ENCODE peak calls at places on chromosomes 4 and X, in eight cellular contexts. N, S, H, L, R, E, Q and Y are unnamed samples.

GRCh38 chrX:4277122-4277521 is 563.7 kb upstream of the PRKX start:
- DNase-seq in N (no peak), S (no peak), H (no peak), L (no peak), R (no peak), E (no peak), Q (no peak), Y (no peak)

GRCh38 chr4:55397521-55398321 is 2.0 kb downstream of the TMEM165 start:
- DNase-seq in N (no peak), S (peak), H (no peak), L (no peak), R (no peak), E (peak), Q (no peak), Y (no peak)

GRCh38 chr4:19945979-19946380 is 305.7 kb upstream of the SLIT2 start:
- DNase-seq in N (no peak), S (peak), H (no peak), L (no peak), R (no peak), E (peak), Q (no peak), Y (no peak)

GRCh38 chr4:114782842-114783595 is 184.4 kb downstream of the UGT8 start:
- DNase-seq in N (no peak), S (no peak), H (no peak), L (no peak), R (no peak), E (no peak), Q (no peak), Y (no peak)

GRCh38 chr4:109721033-109721432 is 8.8 kb downstream of the PLA2G12A start:
- DNase-seq in N (no peak), S (no peak), H (no peak), L (no peak), R (no peak), E (peak), Q (no peak), Y (no peak)

GRCh38 chr4:5027366-5027765 is 8.1 kb upstream of the CYTL1 start:
- DNase-seq in N (no peak), S (no peak), H (no peak), L (no peak), R (no peak), E (no peak), Q (no peak), Y (no peak)

GRCh38 chr4:145011636-145012035 is 86.4 kb downstream of the ANAPC10 start:
- DNase-seq in N (no peak), S (no peak), H (no peak), L (no peak), R (no peak), E (peak), Q (no peak), Y (no peak)

GRCh38 chrX:107676559-107677378 is 48.5 kb downstream of the PRPS1 start:
- DNase-seq in N (peak), S (peak), H (no peak), L (peak), R (peak), E (peak), Q (no peak), Y (no peak)

GRCh38 chr4:184343400-184344177 is 125.9 kb upstream of the ENPP6 start:
- DNase-seq in N (peak), S (no peak), H (no peak), L (peak), R (peak), E (peak), Q (peak), Y (peak)

GRCh38 chrX:54825716-54826428 is 18.3 kb downstream of the MAGED2 start:
- DNase-seq in N (no peak), S (no peak), H (no peak), L (no peak), R (no peak), E (no peak), Q (no peak), Y (no peak)

GRCh38 chr4:73523126-73523525 is 41.6 kb downstream of the AFM start:
- DNase-seq in N (no peak), S (no peak), H (no peak), L (no peak), R (no peak), E (no peak), Q (no peak), Y (no peak)

GRCh38 chr4:73520821-73521220 is 39.3 kb downstream of the AFM start:
- DNase-seq in N (no peak), S (peak), H (peak), L (no peak), R (no peak), E (peak), Q (no peak), Y (no peak)

DNA sequence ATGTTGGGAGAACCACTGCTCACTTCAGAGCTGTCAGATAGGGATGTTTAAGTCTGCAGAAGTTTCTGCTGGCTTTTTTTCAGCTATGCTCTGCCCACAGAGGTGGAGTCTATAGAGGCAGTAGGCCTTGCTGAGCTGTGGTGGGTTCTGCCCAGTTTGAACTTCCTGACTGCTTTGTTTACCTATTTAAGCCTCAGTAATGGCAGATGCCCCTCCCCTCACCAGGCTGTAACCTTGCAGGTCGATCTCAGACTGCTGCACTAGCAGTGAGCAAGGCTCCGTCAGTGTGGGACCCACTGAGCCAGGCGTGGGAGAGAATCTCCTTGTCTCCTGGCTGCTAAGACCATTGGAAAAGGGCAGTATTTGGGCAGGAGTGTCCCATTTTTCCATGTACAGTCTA is 36.8 kb downstream of the AFM start:
- DNase-seq in N (no peak), S (no peak), H (no peak), L (no peak), R (no peak), E (no peak), Q (no peak), Y (no peak)
- TF ChIP-seq CTCF in N (no peak), S (no peak), H (no peak), L (no peak), R (no peak), E (no peak), Q (no peak), Y (no peak)

GRCh38 chr4:9704551-9705332 is 76.7 kb upstream of the DRD5 start:
- DNase-seq in N (peak), S (no peak), H (no peak), L (no peak), R (no peak), E (no peak), Q (no peak), Y (no peak)
- TF ChIP-seq CTCF in N (no peak), S (no peak), H (peak), L (no peak), R (no peak), E (no peak), Q (no peak), Y (no peak)

DNA sequence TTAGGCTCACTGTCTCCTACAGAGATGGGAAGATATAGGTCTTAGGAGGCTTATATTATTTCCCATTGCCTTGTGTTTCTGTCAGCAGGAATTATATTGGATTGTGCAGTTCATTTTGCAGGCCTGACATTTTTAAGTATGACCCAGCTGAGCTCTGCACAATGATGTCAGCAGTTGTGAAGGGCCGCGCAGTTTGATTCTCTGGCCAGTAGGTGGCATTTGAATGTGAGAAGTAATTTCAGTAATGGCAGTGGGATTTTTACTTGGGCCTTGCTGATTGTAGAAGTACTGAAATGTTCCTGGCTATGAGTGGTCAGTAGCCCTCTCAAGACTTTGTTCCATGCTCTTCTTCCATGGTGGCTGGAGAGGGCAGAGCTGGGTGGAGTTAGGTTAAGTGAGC is 247.2 kb upstream of the MTMR8 start:
- DNase-seq in N (no peak), S (no peak), H (no peak), L (no peak), R (no peak), E (no peak), Q (no peak), Y (no peak)
- TF ChIP-seq CTCF in N (no peak), S (no peak), H (peak), L (no peak), R (no peak), E (no peak), Q (no peak), Y (no peak)

DNA sequence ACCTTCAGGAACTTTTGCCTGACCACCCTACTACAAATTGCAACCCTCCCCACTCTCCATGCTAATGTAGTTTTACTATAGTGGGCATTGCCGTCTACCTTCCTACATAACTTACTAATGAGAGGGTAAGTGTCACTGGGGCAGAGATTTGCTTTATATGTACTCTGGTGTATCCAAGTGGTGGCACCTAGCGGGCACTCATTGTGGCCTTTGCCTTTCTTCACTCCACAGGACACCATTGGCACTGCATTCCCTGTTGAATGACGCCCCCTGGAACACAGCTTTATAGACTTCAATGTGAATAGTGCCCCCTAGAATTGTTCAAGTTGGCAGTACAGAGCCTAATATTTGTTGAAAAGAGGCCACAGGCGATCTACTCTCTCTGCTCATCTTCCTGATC is 215.8 kb downstream of the MID1IP1 start:
- DNase-seq in N (no peak), S (no peak), H (no peak), L (no peak), R (no peak), E (no peak), Q (no peak), Y (no peak)
- TF ChIP-seq CTCF in N (no peak), S (no peak), H (no peak), L (no peak), R (no peak), E (no peak), Q (no peak), Y (no peak)

GRCh38 chr4:182062936-182063335 is 180.3 kb upstream of the TENM3 start:
- DNase-seq in N (no peak), S (peak), H (no peak), L (no peak), R (no peak), E (peak), Q (no peak), Y (no peak)
- TF ChIP-seq CTCF in N (no peak), S (no peak), H (no peak), L (no peak), R (no peak), E (no peak), Q (no peak), Y (no peak)

GRCh38 chrX:131747173-131747572 is 203.3 kb downstream of the OR13H1 start:
- DNase-seq in N (no peak), S (no peak), H (no peak), L (peak), R (peak), E (no peak), Q (no peak), Y (peak)
- TF ChIP-seq CTCF in N (no peak), S (no peak), H (no peak), L (no peak), R (peak), E (no peak), Q (no peak), Y (no peak)

GRCh38 chrX:155983326-155983725 is 14.2 kb upstream of the IL9R start:
- DNase-seq in N (no peak), S (no peak), H (no peak), L (no peak), R (no peak), E (no peak), Q (no peak), Y (no peak)
- TF ChIP-seq CTCF in N (no peak), S (no peak), H (no peak), L (no peak), R (no peak), E (no peak), Q (no peak), Y (no peak)

DNA sequence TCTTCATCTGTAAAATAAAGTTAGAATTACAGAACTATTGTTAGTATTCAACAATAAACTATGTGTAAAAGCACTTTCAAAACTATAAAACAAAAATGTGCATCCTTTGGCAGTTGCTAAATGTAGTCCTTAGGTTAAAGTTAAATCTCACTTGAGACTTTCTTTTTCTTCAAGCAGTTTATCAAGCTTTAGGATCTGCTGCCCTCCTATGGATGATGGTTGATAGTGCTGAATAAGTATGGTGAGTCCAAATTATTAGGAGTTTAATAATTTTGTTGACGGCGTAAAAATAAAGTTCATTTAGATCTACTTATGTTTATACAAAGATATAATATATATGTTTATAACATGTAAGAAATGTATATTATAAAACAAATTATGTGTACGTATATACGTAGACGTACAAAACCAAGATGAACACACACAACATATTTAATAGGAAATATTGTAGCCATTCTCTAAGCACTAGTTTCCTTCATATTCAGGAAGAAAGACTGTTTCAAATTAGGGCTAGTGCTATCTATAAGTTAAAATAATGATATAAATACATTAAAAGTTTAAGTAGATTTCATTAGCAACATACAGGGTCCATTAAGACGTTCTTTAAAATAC is 22.3 kb downstream of the UGT2A2 start:
- DNase-seq in N (no peak), S (no peak), H (no peak), L (no peak), R (no peak), E (peak), Q (no peak), Y (no peak)
- TF ChIP-seq CTCF in N (no peak), S (peak), H (peak), L (no peak), R (no peak), E (no peak), Q (peak), Y (peak)

DNA sequence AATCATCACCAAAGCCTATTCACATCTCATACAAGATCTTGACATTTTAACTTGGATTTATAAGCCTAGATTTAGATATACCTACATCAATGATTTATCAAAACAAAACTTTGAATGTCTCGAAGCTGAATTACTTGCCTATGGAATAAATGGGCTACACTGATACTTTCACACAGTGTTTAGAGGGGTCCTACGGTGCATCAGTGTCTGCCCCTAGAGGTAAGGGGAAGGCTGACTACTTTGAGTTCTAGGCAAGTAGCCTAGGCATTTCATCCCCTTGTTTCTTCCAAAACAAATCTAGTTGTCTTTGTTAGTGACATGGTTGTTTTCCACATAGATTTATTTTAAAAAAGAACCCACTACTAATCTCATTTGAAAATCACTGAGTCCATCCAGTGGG is 158.1 kb upstream of the ATOH1 start:
- DNase-seq in N (no peak), S (no peak), H (no peak), L (no peak), R (no peak), E (no peak), Q (no peak), Y (no peak)
- TF ChIP-seq CTCF in N (no peak), S (no peak), H (peak), L (no peak), R (no peak), E (no peak), Q (peak), Y (no peak)

GRCh38 chr4:75891611-75892010 is 10.6 kb downstream of the PPEF2 start:
- DNase-seq in N (no peak), S (no peak), H (no peak), L (no peak), R (no peak), E (no peak), Q (no peak), Y (no peak)

GRCh38 chr4:75889537-75890199 is 12.6 kb downstream of the PPEF2 start:
- DNase-seq in N (no peak), S (no peak), H (no peak), L (no peak), R (no peak), E (no peak), Q (no peak), Y (no peak)

GRCh38 chr4:75895744-75896314 is 6.4 kb downstream of the PPEF2 start:
- DNase-seq in N (no peak), S (no peak), H (no peak), L (no peak), R (no peak), E (peak), Q (no peak), Y (no peak)

GRCh38 chr4:75892508-75892907 is 9.7 kb downstream of the PPEF2 start:
- DNase-seq in N (no peak), S (no peak), H (no peak), L (no peak), R (no peak), E (no peak), Q (no peak), Y (peak)
- TF ChIP-seq CTCF in N (no peak), S (no peak), H (peak), L (no peak), R (no peak), E (no peak), Q (peak), Y (no peak)